ENCODE peak calls at places on chromosomes 7 and 10, in nine cellular contexts. P is activated CD8-positive, alpha-beta memory T cell treated with anti-CD3 and anti-CD28 coated beads for 48 hours; R is progenitor cell of endocrine pancreas; Y is upper lobe of right lung; A is HL-60; U is H9; M is activated T-cell treated with anti-CD3 and anti-CD28 coated beads, Interleukin-2, amount 50 U/mL, for 72 hours; W is RPMI7951; G is colonic mucosa. T is an unnamed sample.

GRCh38 chr7:93366816-93367215 is 134.7 kb downstream of the VPS50 start:
- DNase-seq in G (no peak), M (no peak), P (no peak), R (no peak), W (no peak), U (no peak), A (no peak), Y (no peak), T (no peak)

GRCh38 chr7:39127058-39127457 is 149.3 kb downstream of the POU6F2 start:
- DNase-seq in A (no peak), Y (no peak), P (no peak), G (no peak), M (no peak), U (no peak), W (peak), R (no peak), T (no peak)

GRCh38 chr7:157267516-157267915 is 69.3 kb upstream of the DNAJB6 start:
- DNase-seq in R (no peak), P (no peak), U (no peak), M (no peak), A (no peak), W (no peak), G (no peak), Y (no peak), T (no peak)

GRCh38 chr7:105141068-105141467 is 127.1 kb downstream of the KMT2E start:
- DNase-seq in U (peak), W (peak), A (no peak), R (no peak), G (no peak), P (no peak), Y (no peak), M (no peak), T (peak)

GRCh38 chr10:31754803-31755624 is 173.6 kb downstream of the ARHGAP12 start:
- DNase-seq in U (peak), R (no peak), W (peak), Y (no peak), G (no peak), M (no peak), A (no peak), P (no peak), T (no peak)

GRCh38 chr10:26739087-26739631 is 41.7 kb downstream of the PDSS1 start:
- DNase-seq in A (no peak), U (no peak), R (no peak), M (peak), W (no peak), G (no peak), P (no peak), Y (no peak), T (peak)

GRCh38 chr10:112804036-112804435 is 146.0 kb upstream of the TCF7L2 start:
- DNase-seq in R (no peak), U (peak), A (no peak), Y (no peak), G (peak), W (no peak), P (no peak), M (no peak), T (peak)

GRCh38 chr7:91266931-91267557 is 2.8 kb downstream of the FZD1 start:
- DNase-seq in M (no peak), R (no peak), U (peak), A (no peak), W (no peak), Y (no peak), G (no peak), P (no peak), T (no peak)

GRCh38 chr7:70571403-70571911 is 560.5 kb upstream of the GALNT17 start:
- DNase-seq in G (peak), A (no peak), U (no peak), Y (no peak), W (no peak), P (no peak), R (no peak), M (no peak), T (no peak)

GRCh38 chr10:113345860-113346259 is 207.0 kb upstream of the HABP2 start:
- DNase-seq in W (no peak), A (no peak), G (no peak), R (no peak), M (no peak), Y (no peak), P (no peak), U (no peak), T (no peak)

GRCh38 chr10:100736144-100736808 is 9.1 kb upstream of the PAX2 start:
- DNase-seq in P (no peak), Y (peak), A (no peak), W (no peak), G (no peak), U (no peak), R (no peak), M (no peak), T (no peak)

GRCh38 chr10:80485410-80486135 is 31.5 kb downstream of the TSPAN14 start:
- DNase-seq in W (no peak), M (no peak), P (no peak), Y (peak), A (peak), R (no peak), G (no peak), U (no peak), T (no peak)

GRCh38 chr10:27297848-27298524 is 57.4 kb upstream of the ACBD5 start:
- DNase-seq in R (no peak), U (no peak), Y (no peak), G (no peak), A (no peak), P (no peak), M (no peak), W (peak), T (no peak)

GRCh38 chr10:30840386-30841074 is 191.1 kb downstream of the ZNF438 start:
- DNase-seq in U (no peak), W (no peak), R (no peak), P (no peak), G (no peak), Y (no peak), M (no peak), A (no peak), T (no peak)

GRCh38 chr10:109933984-109934565 is 10.8 kb upstream of the XPNPEP1 start:
- DNase-seq in G (no peak), U (peak), R (no peak), W (no peak), A (peak), P (no peak), M (no peak), Y (no peak), T (peak)

GRCh38 chr10:43398939-43399871 is 9.8 kb downstream of the HNRNPF start:
- DNase-seq in M (no peak), R (no peak), U (no peak), Y (peak), W (no peak), P (no peak), G (no peak), A (peak), T (no peak)

GRCh38 chr10:37101261-37101660 is 24.1 kb upstream of the ANKRD30A start:
- DNase-seq in U (no peak), M (no peak), R (no peak), P (no peak), G (no peak), A (no peak), W (no peak), Y (no peak), T (no peak)

GRCh38 chr10:17779761-17780160 is 27.8 kb downstream of the TMEM236 start:
- DNase-seq in P (no peak), G (no peak), R (no peak), W (no peak), A (no peak), M (no peak), U (no peak), Y (no peak), T (no peak)

GRCh38 chr10:118551535-118552100 is 43.8 kb downstream of the PRLHR start:
- DNase-seq in M (no peak), U (no peak), G (no peak), A (no peak), P (no peak), R (no peak), Y (no peak), W (no peak), T (no peak)

GRCh38 chr10:5976689-5977470 is 463 bp downstream of the IL15RA start:
- DNase-seq in W (peak), R (peak), P (peak), U (peak), G (peak), A (no peak), M (peak), Y (peak), T (no peak)

GRCh38 chr10:117135480-117136140 is 2.5 kb downstream of the VAX1 start:
- DNase-seq in M (no peak), P (no peak), Y (no peak), W (no peak), A (no peak), R (no peak), G (no peak), U (no peak), T (no peak)

GRCh38 chr10:3417096-3417495 is 244.5 kb upstream of the PITRM1 start:
- DNase-seq in M (no peak), G (no peak), A (no peak), U (no peak), W (no peak), Y (no peak), P (no peak), R (no peak), T (no peak)

GRCh38 chr10:20795391-20795790 is 101.7 kb downstream of the NEBL start:
- DNase-seq in G (no peak), M (no peak), Y (no peak), W (no peak), P (no peak), A (no peak), R (no peak), U (no peak), T (no peak)

GRCh38 chr7:39099146-39099545 is 121.4 kb downstream of the POU6F2 start:
- DNase-seq in G (no peak), M (no peak), R (no peak), U (no peak), W (peak), P (no peak), A (no peak), Y (no peak), T (no peak)

GRCh38 chr10:114100848-114101741 is 57.4 kb downstream of the ADRB1 start:
- DNase-seq in R (no peak), Y (no peak), U (no peak), P (no peak), W (peak), A (no peak), M (peak), G (peak), T (no peak)

GRCh38 chr10:3625959-3626751 is 158.9 kb downstream of the KLF6 start:
- DNase-seq in M (no peak), G (no peak), W (peak), R (no peak), P (no peak), A (no peak), Y (no peak), U (no peak), T (no peak)

GRCh38 chr10:104802941-104803340 is 161.9 kb downstream of the SORCS3 start:
- DNase-seq in W (no peak), U (no peak), Y (no peak), G (no peak), M (no peak), A (no peak), P (no peak), R (no peak), T (no peak)

GRCh38 chr10:50347394-50347802 is 96.1 kb upstream of the ASAH2 start:
- DNase-seq in W (peak), A (no peak), G (no peak), U (no peak), P (no peak), M (no peak), Y (no peak), R (no peak), T (no peak)

GRCh38 chr7:47474937-47475879 is 106.7 kb downstream of the TNS3 start:
- DNase-seq in U (peak), G (peak), A (peak), P (no peak), W (peak), Y (peak), R (peak), M (peak), T (peak)